ENCODE peak calls at places on chromosomes 3 and 15, in eight cellular contexts. U, I, Y, O, G, J, V and F are unnamed samples.

GRCh38 chr3:158642474-158643210 is 1.7 kb upstream of the GFM1 start:
- DNase-seq in U (no peak), V (no peak), J (no peak), I (no peak), Y (no peak), G (no peak), O (no peak), F (no peak)

GRCh38 chr3:10929978-10930620 is 62.4 kb upstream of the SLC6A1 start:
- DNase-seq in U (no peak), V (no peak), Y (no peak), G (no peak), J (no peak), I (no peak), O (no peak), F (no peak)

GRCh38 chr15:59157840-59158700 is 48.6 kb upstream of the LDHAL6B start:
- DNase-seq in J (no peak), O (no peak), U (no peak), Y (no peak), G (no peak), V (no peak), I (no peak), F (no peak)

GRCh38 chr3:72474775-72475174 is 373.5 kb downstream of the SHQ1 start:
- DNase-seq in V (no peak), G (no peak), O (no peak), J (no peak), I (no peak), U (no peak), Y (no peak), F (no peak)

GRCh38 chr15:89912145-89912673 is 543 bp downstream of the ARPIN start:
- DNase-seq in J (no peak), V (peak; percentile 59), Y (no peak), U (peak; percentile 45), G (no peak), O (no peak), I (peak; percentile 77), F (no peak)

GRCh38 chr3:150302246-150302645 is 105.9 kb upstream of the TSC22D2 start:
- DNase-seq in Y (no peak), O (no peak), V (no peak), U (peak; percentile 65), G (no peak), I (no peak), J (no peak), F (no peak)

GRCh38 chr3:183777016-183777618 is 48.3 kb downstream of the MAP6D1 start:
- DNase-seq in I (no peak), V (no peak), G (no peak), Y (no peak), U (no peak), O (no peak), J (no peak), F (no peak)

GRCh38 chr15:45948226-45948625 is 313.4 kb downstream of the SQOR start:
- DNase-seq in G (no peak), V (no peak), Y (no peak), J (no peak), U (no peak), O (no peak), I (no peak), F (no peak)

GRCh38 chr3:40445880-40446279 is 11.3 kb upstream of the RPL14 start:
- DNase-seq in U (no peak), I (no peak), G (no peak), V (no peak), J (no peak), Y (no peak), O (no peak), F (no peak)